ENCODE peak calls at places on chromosomes 16 and 17, in four cellular contexts. P is GM12878, E is HepG2, D is K562. Y is an unnamed sample.

GRCh38 chr16:83652898-83653297 is 154.9 kb upstream of the HSBP1 start:
- DNase-seq in P (no peak), E (no peak), D (no peak), Y (no peak)

GRCh38 chr16:87580855-87581261 is 21.4 kb upstream of the JPH3 start:
- DNase-seq in P (no peak), E (no peak), D (peak), Y (no peak)

GRCh38 chr17:13244511-13244910 is 226.7 kb upstream of the ELAC2 start:
- DNase-seq in P (no peak), E (no peak), D (no peak), Y (no peak)

GRCh38 chr17:40608061-40608581 is 39.5 kb downstream of the SMARCE1 start:
- DNase-seq in P (no peak), E (no peak), D (no peak), Y (no peak)

GRCh38 chr17:33039874-33040273 is 48.2 kb downstream of the SPACA3 start:
- DNase-seq in P (no peak), E (no peak), D (no peak), Y (no peak)

GRCh38 chr17:4409659-4410058 is 24.1 kb upstream of the SPNS3 start:
- DNase-seq in P (no peak), E (no peak), D (no peak), Y (no peak)

GRCh38 chr16:86985656-86986030 is 331.5 kb downstream of the C16orf95 start:
- DNase-seq in P (no peak), E (no peak), D (no peak), Y (no peak)

GRCh38 chr17:1640329-1641064 is 5.0 kb downstream of the SCARF1 start:
- DNase-seq in P (no peak), E (no peak), D (no peak), Y (no peak)

GRCh38 chr17:38693700-38694329 is 11.3 kb upstream of the MLLT6 start:
- DNase-seq in P (no peak), E (peak), D (no peak), Y (no peak)

GRCh38 chr17:8289103-8289397 is 580 bp downstream of the RANGRF start:
- DNase-seq in P (no peak), E (no peak), D (no peak), Y (peak)

GRCh38 chr16:85782476-85782875 is 16.9 kb downstream of the EMC8 start:
- DNase-seq in P (no peak), E (no peak), D (no peak), Y (no peak)

GRCh38 chr17:31521632-31522283 is 130.3 kb downstream of the RAB11FIP4 start:
- DNase-seq in P (no peak), E (no peak), D (no peak), Y (no peak)

GRCh38 chr17:57855391-57856035 is 5.7 kb upstream of the MRPS23 start:
- DNase-seq in P (no peak), E (peak), D (no peak), Y (no peak)

GRCh38 chr17:4950075-4950756 is 703 bp upstream of the ENO3 start:
- DNase-seq in P (no peak), E (peak), D (peak), Y (peak)

GRCh38 chr16:86577314-86577971 is 906 bp upstream of the FOXL1 start:
- DNase-seq in P (no peak), E (no peak), D (no peak), Y (no peak)

GRCh38 chr16:74623846-74624245 is 16.9 kb upstream of the GLG1 start:
- DNase-seq in P (no peak), E (no peak), D (no peak), Y (no peak)

GRCh38 chr16:82061861-82062525 is 26.9 kb downstream of the HSD17B2 start:
- DNase-seq in P (no peak), E (no peak), D (peak), Y (no peak)

GRCh38 chr17:44912763-44913544 is 2.3 kb downstream of the GFAP start:
- DNase-seq in P (no peak), E (no peak), D (no peak), Y (no peak)

GRCh38 chr16:57401943-57402640 is 2.5 kb upstream of the CCL17 start:
- DNase-seq in P (no peak), E (no peak), D (no peak), Y (no peak)

GRCh38 chr16:64390102-64390501 is 731.8 kb downstream of the CDH11 start:
- DNase-seq in P (no peak), E (no peak), D (no peak), Y (no peak)

GRCh38 chr17:77771145-77771544 is 187.4 kb upstream of the TNRC6C start:
- DNase-seq in P (no peak), E (no peak), D (no peak), Y (no peak)

GRCh38 chr16:74650966-74651567 is 15.6 kb downstream of the RFWD3 start:
- DNase-seq in P (no peak), E (peak), D (no peak), Y (no peak)

GRCh38 chr16:84940670-84941551 is 70.4 kb downstream of the ZDHHC7 start:
- DNase-seq in P (no peak), E (no peak), D (no peak), Y (no peak)

GRCh38 chr17:66169839-66170238 is 22.1 kb downstream of the CEP112 start:
- DNase-seq in P (no peak), E (no peak), D (no peak), Y (no peak)

GRCh38 chr16:66984902-66985311 is 3.5 kb upstream of the CES4A start:
- DNase-seq in P (no peak), E (no peak), D (no peak), Y (no peak)

GRCh38 chr16:19136549-19137196 is 22.9 kb downstream of the ITPRIPL2 start:
- DNase-seq in P (no peak), E (no peak), D (no peak), Y (no peak)

GRCh38 chr17:10171057-10171456 is 27.3 kb downstream of the GAS7 start:
- DNase-seq in P (no peak), E (no peak), D (no peak), Y (no peak)

GRCh38 chr16:53309457-53309856 is 124.8 kb upstream of the RBL2 start:
- DNase-seq in P (no peak), E (no peak), D (no peak), Y (no peak)

GRCh38 chr17:78652913-78653312 is 75.7 kb upstream of the DNAH17 start:
- DNase-seq in P (no peak), E (no peak), D (no peak), Y (no peak)

GRCh38 chr17:45900723-45901415 is 6.5 kb downstream of the MAPT start:
- DNase-seq in P (no peak), E (no peak), D (no peak), Y (no peak)

GRCh38 chr17:7445011-7445927 is at the start of gene CHRNB1:
- DNase-seq in P (no peak), E (peak), D (peak), Y (peak)

GRCh38 chr16:11253009-11253994 is 2.7 kb downstream of the SOCS1 start:
- DNase-seq in P (no peak), E (no peak), D (no peak), Y (no peak)

GRCh38 chr17:35183332-35183731 is 10.9 kb downstream of the SLC35G3 start:
- DNase-seq in P (no peak), E (no peak), D (no peak), Y (no peak)

DNA sequence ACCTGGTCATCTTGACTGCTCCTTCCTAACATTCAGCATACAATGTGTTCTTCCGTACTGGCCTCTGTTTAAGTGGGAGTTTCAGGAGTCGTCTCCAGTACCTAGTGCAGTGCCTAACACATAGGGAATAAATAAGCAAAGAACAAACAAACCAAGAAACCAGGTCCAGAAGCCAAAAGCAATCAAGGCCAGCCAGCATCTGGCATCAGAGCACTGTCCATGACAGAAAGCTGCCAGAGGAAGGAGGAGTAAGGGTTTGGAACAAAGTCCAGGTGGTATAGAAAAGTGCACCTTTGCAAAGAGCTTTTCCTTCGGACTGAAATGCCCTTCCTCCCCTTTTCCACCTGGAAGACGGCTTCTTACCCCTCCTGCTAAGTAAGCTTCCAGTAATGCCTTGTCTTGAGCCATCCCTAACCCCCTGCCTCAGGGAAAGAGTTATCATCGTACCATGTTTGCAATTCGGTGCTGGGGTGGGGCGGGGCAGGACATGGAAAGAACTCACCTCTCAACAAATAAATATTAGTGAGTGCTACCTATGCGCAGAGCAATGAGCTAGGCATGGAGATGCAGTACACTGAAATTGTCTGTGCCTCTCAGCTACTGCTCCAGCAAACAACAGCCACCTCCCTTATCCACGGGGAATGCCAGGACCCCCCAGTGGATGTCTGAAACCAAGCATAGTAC is 47.6 kb downstream of the C17orf67 start:
- DNase-seq in P (no peak), E (no peak), D (no peak), Y (no peak)
- TF ChIP-seq ETV6 in P (no peak), E (no peak), D (no peak), Y (no peak)

GRCh38 chr17:61284174-61284573 is 115.5 kb upstream of the TBX2 start:
- DNase-seq in P (no peak), E (no peak), D (no peak), Y (no peak)

GRCh38 chr17:61285483-61286320 is 113.9 kb upstream of the TBX2 start:
- DNase-seq in P (no peak), E (no peak), D (no peak), Y (peak)

GRCh38 chr17:61283043-61283442 is 116.6 kb upstream of the TBX2 start:
- DNase-seq in P (no peak), E (no peak), D (no peak), Y (no peak)

GRCh38 chr17:61286449-61286848 is 113.2 kb upstream of the TBX2 start:
- DNase-seq in P (no peak), E (no peak), D (no peak), Y (no peak)

DNA sequence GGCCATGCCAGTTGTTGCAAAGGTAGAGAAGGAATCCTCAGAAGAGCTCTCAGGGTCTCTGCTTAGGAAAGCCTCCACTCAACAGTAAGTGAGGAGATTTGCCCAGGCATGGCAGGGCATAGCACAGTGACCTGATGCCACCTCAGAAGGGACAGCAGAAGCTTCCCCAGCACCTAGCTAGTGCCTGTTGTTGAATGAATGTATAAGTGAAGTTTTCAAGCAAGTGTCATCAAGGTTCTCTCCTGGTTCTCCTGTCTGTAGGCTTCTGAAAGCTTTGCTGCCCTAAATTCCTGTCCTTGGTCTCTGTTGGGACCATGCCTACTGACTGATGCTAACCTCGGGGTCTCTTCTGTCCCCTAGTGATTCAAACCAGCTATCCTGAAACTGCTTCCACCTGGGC is 114.9 kb upstream of the TBX2 start:
- DNase-seq in P (no peak), E (no peak), D (no peak), Y (no peak)
- TF ChIP-seq ETV6 in P (no peak), E (no peak), D (no peak), Y (no peak)

GRCh38 chr17:76262732-76263344 is 2.3 kb upstream of the UBALD2 start:
- DNase-seq in P (no peak), E (no peak), D (no peak), Y (no peak)
- TF ChIP-seq ETV6 in P (no peak), E (no peak), D (no peak), Y (no peak)

GRCh38 chr17:74371653-74372147 is 4.4 kb downstream of the GPR142 start:
- DNase-seq in P (no peak), E (no peak), D (no peak), Y (no peak)

GRCh38 chr17:74368341-74369152 is 1.2 kb downstream of the GPR142 start:
- DNase-seq in P (no peak), E (peak), D (peak), Y (peak)

GRCh38 chr17:74367206-74367605 is at the start of gene GPR142:
- DNase-seq in P (no peak), E (no peak), D (no peak), Y (no peak)

GRCh38 chr17:74369665-74370490 is 2.6 kb downstream of the GPR142 start:
- DNase-seq in P (no peak), E (no peak), D (no peak), Y (no peak)

GRCh38 chr17:74369221-74369620 is 1.9 kb downstream of the GPR142 start:
- DNase-seq in P (no peak), E (no peak), D (no peak), Y (peak)
- TF ChIP-seq ETV6 in P (no peak), E (no peak), D (no peak), Y (no peak)

Y was measured in WTC11.